ENCODE peak calls at places on chromosomes 3 and 15, in five cellular contexts. Q is Panc1, G is H54, C is GM10248, F is posterior cingulate gyrus. L is an unnamed sample.
A peak's percentile ranks its signal among the peaks of the same experiment; 100 is the strongest.

GRCh38 chr3:69370156-69370944 is 15.5 kb downstream of the FRMD4B start:
- DNase-seq in G (no peak), F (peak; percentile 86), Q (no peak), C (no peak), L (no peak)

GRCh38 chr3:147360936-147361670 is 45.2 kb downstream of the ZIC4 start:
- DNase-seq in Q (no peak), G (no peak), C (no peak), F (no peak), L (no peak)

GRCh38 chr15:57319226-57319918 is 56.9 kb upstream of the CGNL1 start:
- DNase-seq in F (peak; percentile 61), G (no peak), Q (no peak), C (no peak), L (no peak)

GRCh38 chr3:128239304-128239703 is 86.0 kb downstream of the EEFSEC start:
- DNase-seq in C (no peak), G (no peak), Q (no peak), F (no peak), L (no peak)

GRCh38 chr3:196080997-196081833 is 675 bp downstream of the TFRC start:
- DNase-seq in G (peak; percentile 72), Q (no peak), F (peak; percentile 92), C (peak; percentile 46), L (peak; percentile 22)

GRCh38 chr3:105813710-105814109 is 55.1 kb downstream of the CBLB start:
- DNase-seq in Q (no peak), C (no peak), F (no peak), G (no peak), L (no peak)

GRCh38 chr3:117958027-117958426 is 1076.6 kb downstream of the IGSF11 start:
- DNase-seq in G (no peak), Q (no peak), C (no peak), F (no peak), L (no peak)

GRCh38 chr15:98983333-98983732 is 24.3 kb downstream of the PGPEP1L start:
- DNase-seq in G (peak; percentile 54), F (no peak), C (no peak), Q (peak; percentile 24), L (no peak)

GRCh38 chr15:40443255-40443654 is 2.5 kb downstream of the BAHD1 start:
- DNase-seq in C (no peak), G (no peak), Q (no peak), F (no peak), L (no peak)

GRCh38 chr3:109685084-109686079 is 348.0 kb upstream of the DPPA4 start:
- DNase-seq in Q (peak; percentile 46), F (peak; percentile 85), G (peak; percentile 40), C (no peak), L (no peak)

GRCh38 chr3:56042326-56042951 is 425.8 kb downstream of the ERC2 start:
- DNase-seq in Q (peak; percentile 13), C (no peak), G (no peak), F (no peak), L (no peak)

GRCh38 chr3:148605551-148605950 is 92.2 kb upstream of the AGTR1 start:
- DNase-seq in G (no peak), Q (no peak), C (no peak), F (no peak), L (no peak)

GRCh38 chr15:23645379-23646164 is 2.1 kb downstream of the MAGEL2 start:
- DNase-seq in F (no peak), C (no peak), G (no peak), Q (no peak), L (no peak)

GRCh38 chr15:68817304-68818087 is 3.2 kb downstream of the ANP32A start:
- DNase-seq in Q (no peak), G (peak; percentile 30), F (peak; percentile 87), C (peak; percentile 71), L (peak; percentile 73)

GRCh38 chr3:107877936-107878335 is 212.9 kb downstream of the CD47 start:
- DNase-seq in C (no peak), F (no peak), G (no peak), Q (no peak), L (no peak)

GRCh38 chr3:24387000-24387399 is 107.7 kb downstream of the THRB start:
- DNase-seq in Q (no peak), G (no peak), F (no peak), C (no peak), L (no peak)

GRCh38 chr15:57476533-57476975 is 100.2 kb downstream of the CGNL1 start:
- DNase-seq in G (no peak), Q (no peak), F (no peak), C (no peak), L (no peak)

GRCh38 chr3:126481808-126482502 is 6.3 kb upstream of the ZXDC start:
- DNase-seq in G (no peak), C (no peak), F (peak; percentile 67), Q (no peak), L (no peak)

GRCh38 chr15:71812966-71813722 is 2.8 kb downstream of the NR2E3 start:
- DNase-seq in G (no peak), F (no peak), Q (no peak), C (peak; percentile 14), L (no peak)